ENCODE peak calls at places on chromosomes 1 and 21, in nine cellular contexts. U, Y, X, M, C, T, N, O and H are unnamed samples.
A peak's percentile ranks its signal among the peaks of the same experiment; 100 is the strongest.

GRCh38 chr21:39843916-39844315 is 23.3 kb upstream of the PCP4 start:
- DNase-seq in C (no peak), X (no peak), O (no peak), M (no peak), N (no peak), U (no peak), T (no peak), Y (no peak), H (no peak)

GRCh38 chr1:46806196-46807020 is 7.6 kb downstream of the CYP4B1 start:
- DNase-seq in U (no peak), O (no peak), C (no peak), M (peak; percentile 80), Y (no peak), X (no peak), N (no peak), T (peak; percentile 82), H (no peak)

GRCh38 chr1:50183734-50184133 is 75.0 kb downstream of the ELAVL4 start:
- DNase-seq in C (no peak), T (no peak), O (no peak), M (no peak), N (peak; percentile 48), U (no peak), X (no peak), Y (no peak), H (no peak)

GRCh38 chr1:26408604-26409003 is 2.0 kb upstream of the LIN28A start:
- DNase-seq in C (no peak), O (peak; percentile 65), N (no peak), Y (peak; percentile 94), X (peak; percentile 88), M (peak; percentile 87), T (peak; percentile 46), U (peak; percentile 76), H (no peak)

GRCh38 chr21:30072496-30072895 is 94.1 kb downstream of the CLDN17 start:
- DNase-seq in X (no peak), U (no peak), O (peak; percentile 66), Y (peak; percentile 56), N (no peak), M (peak; percentile 53), T (no peak), C (peak; percentile 7), H (no peak)

GRCh38 chr21:16323586-16323985 is 593.8 kb downstream of the USP25 start:
- DNase-seq in Y (no peak), O (no peak), C (no peak), N (no peak), M (no peak), U (peak; percentile 55), T (no peak), X (no peak), H (no peak)

GRCh38 chr1:58815680-58816071 is 31.8 kb upstream of the JUN start:
- DNase-seq in T (peak; percentile 81), X (no peak), C (no peak), U (no peak), M (peak; percentile 36), N (peak; percentile 23), O (peak; percentile 58), Y (no peak), H (no peak)

GRCh38 chr1:152001631-152002584 is 8.2 kb upstream of the S100A10 start:
- DNase-seq in X (peak; percentile 89), M (peak; percentile 94), N (peak; percentile 68), C (peak; percentile 93), T (peak; percentile 93), Y (peak; percentile 84), U (peak; percentile 97), O (peak; percentile 100), H (peak; percentile 21)

GRCh38 chr1:37635309-37635902 is 714 bp upstream of the RSPO1 start:
- DNase-seq in C (no peak), Y (no peak), O (no peak), T (no peak), U (no peak), X (no peak), N (no peak), M (no peak), H (no peak)

GRCh38 chr1:118483245-118484006 is 298.4 kb upstream of the SPAG17 start:
- DNase-seq in C (no peak), O (no peak), N (no peak), X (no peak), Y (no peak), M (no peak), U (no peak), T (no peak), H (no peak)

GRCh38 chr1:74629283-74629682 is 44.3 kb downstream of the ERICH3 start:
- DNase-seq in U (no peak), X (no peak), O (no peak), M (no peak), T (no peak), N (no peak), C (no peak), Y (no peak), H (no peak)

GRCh38 chr1:150927629-150928028 is 1.5 kb downstream of the SETDB1 start:
- DNase-seq in M (no peak), O (no peak), T (no peak), C (no peak), U (no peak), X (no peak), Y (no peak), N (no peak), H (no peak)

GRCh38 chr1:212760126-212760823 is 31.3 kb downstream of the NSL1 start:
- DNase-seq in M (no peak), U (no peak), T (no peak), O (no peak), C (no peak), N (no peak), X (no peak), Y (peak; percentile 52), H (no peak)

GRCh38 chr21:26297856-26298255 is 127.3 kb upstream of the APP start:
- DNase-seq in T (no peak), U (peak; percentile 17), Y (no peak), X (no peak), M (no peak), O (no peak), N (no peak), C (no peak), H (no peak)

GRCh38 chr1:65939187-65939586 is 146.5 kb downstream of the PDE4B start:
- DNase-seq in X (no peak), U (no peak), O (no peak), M (peak; percentile 18), T (no peak), N (no peak), Y (no peak), C (no peak), H (no peak)

GRCh38 chr1:3827813-3828307 is 29.2 kb downstream of the CEP104 start:
- DNase-seq in O (no peak), X (no peak), U (peak; percentile 3), N (peak; percentile 70), C (no peak), T (no peak), M (no peak), Y (no peak), H (no peak)

GRCh38 chr1:36994863-36995262 is 39.5 kb downstream of the GRIK3 start:
- DNase-seq in N (peak; percentile 28), Y (no peak), X (no peak), T (no peak), U (no peak), O (no peak), M (no peak), C (no peak), H (no peak)

GRCh38 chr1:40450491-40451237 is 388 bp downstream of the ZFP69B start:
- DNase-seq in M (peak; percentile 15), O (peak; percentile 68), C (no peak), X (peak; percentile 40), Y (no peak), U (peak; percentile 50), N (peak; percentile 43), T (no peak), H (no peak)

GRCh38 chr1:52707927-52708655 is 9.9 kb upstream of the COA7 start:
- DNase-seq in C (no peak), N (no peak), U (peak; percentile 23), X (no peak), O (peak; percentile 46), Y (no peak), T (peak; percentile 52), M (no peak), H (no peak)

GRCh38 chr1:234983554-234983911 is 145.1 kb downstream of the TOMM20 start:
- DNase-seq in Y (no peak), M (no peak), C (no peak), O (no peak), N (no peak), X (no peak), T (no peak), U (no peak), H (no peak)
- H3K27ac ChIP-seq in Y (no peak overlapping the region), M (peak overlapping the region; percentile 78), C (no peak overlapping the region), O (no peak overlapping the region), N (peak overlapping the region; percentile 98), X (no peak overlapping the region), T (peak overlapping the region; percentile 99), U (peak overlapping the region; percentile 94), H (peak overlapping the region; percentile 90)

GRCh38 chr1:234214129-234214910 is 158.9 kb upstream of the COA6 start:
- DNase-seq in T (no peak), X (no peak), O (peak; percentile 58), C (no peak), U (no peak), M (peak; percentile 23), N (peak; percentile 87), Y (peak; percentile 62), H (no peak)
- H3K4me1 ChIP-seq in T (peaks cover 13% of the 10 kb centered on the region), X (no peaks in the 10 kb centered on the region), O (peaks cover 44% of the 10 kb centered on the region), C (peaks cover 43% of the 10 kb centered on the region), U (no peaks in the 10 kb centered on the region), M (no peaks in the 10 kb centered on the region), N (no peaks in the 10 kb centered on the region), Y (no peaks in the 10 kb centered on the region), H (peaks cover 27% of the 10 kb centered on the region)

GRCh38 chr21:28089599-28090421 is 902.9 kb downstream of the LTN1 start:
- DNase-seq in M (peak; percentile 29), N (no peak), T (no peak), C (no peak), O (no peak), U (no peak), Y (no peak), X (no peak), H (no peak)

GRCh38 chr21:28091500-28091899 is 901.2 kb downstream of the LTN1 start:
- DNase-seq in T (no peak), M (no peak), N (no peak), C (no peak), Y (no peak), X (no peak), O (no peak), U (no peak), H (no peak)

GRCh38 chr21:28086861-28087581 is 905.7 kb downstream of the LTN1 start:
- DNase-seq in X (no peak), U (no peak), C (no peak), Y (no peak), T (no peak), N (no peak), O (no peak), M (no peak), H (no peak)

GRCh38 chr21:28084951-28085350 is 907.7 kb downstream of the LTN1 start:
- DNase-seq in X (no peak), T (no peak), M (no peak), Y (no peak), U (peak; percentile 29), O (no peak), C (no peak), N (no peak), H (no peak)

GRCh38 chr21:28090546-28090945 is 902.1 kb downstream of the LTN1 start:
- DNase-seq in O (no peak), M (no peak), X (no peak), Y (no peak), U (no peak), T (no peak), C (no peak), N (no peak), H (no peak)
- H3K9me3 ChIP-seq in O (no peaks in the 10 kb centered on the region), M (no peaks in the 10 kb centered on the region), X (no peaks in the 10 kb centered on the region), Y (no peaks in the 10 kb centered on the region), U (no peaks in the 10 kb centered on the region), T (no peaks in the 10 kb centered on the region), C (no peaks in the 10 kb centered on the region), N (no peaks in the 10 kb centered on the region), H (no peaks in the 10 kb centered on the region)

GRCh38 chr1:12028957-12029511 is 9.7 kb downstream of the MIIP start:
- DNase-seq in M (no peak), U (no peak), C (no peak), X (no peak), T (no peak), Y (no peak), N (no peak), O (no peak), H (no peak)
- H3K27ac ChIP-seq in M (no peak overlapping the region), U (no peak overlapping the region), C (no peak overlapping the region), X (no peak overlapping the region), T (no peak overlapping the region), Y (no peak overlapping the region), N (no peak overlapping the region), O (no peak overlapping the region), H (no peak overlapping the region)